ENCODE peak calls at places on chromosomes 11 and 22, in four cellular contexts. One of them, this sample, is unnamed.
A peak's percentile ranks its signal among the peaks of the same experiment; 100 is the strongest.

GRCh38 chr11:87358461-87358860 is 320.7 kb downstream of the TMEM135 start:
- DNase-seq in HCT116: no peak
- DNase-seq in A549: no peak
- DNase-seq in ovary: no peak
- DNase-seq in this sample: no peak

GRCh38 chr22:39942433-39943213 is 17.6 kb upstream of the TMA7B start:
- DNase-seq in HCT116: no peak
- DNase-seq in A549: no peak
- DNase-seq in ovary: no peak
- DNase-seq in this sample: no peak

GRCh38 chr11:99370557-99371200 is 349.9 kb downstream of the CNTN5 start:
- DNase-seq in HCT116: no peak
- DNase-seq in A549: no peak
- DNase-seq in ovary: no peak
- DNase-seq in this sample: peak; percentile 2

GRCh38 chr11:122198291-122198983 is 82.4 kb upstream of the BLID start:
- DNase-seq in HCT116: no peak
- DNase-seq in A549: no peak
- DNase-seq in ovary: no peak
- DNase-seq in this sample: no peak

GRCh38 chr22:19824197-19825015 is 30.3 kb downstream of the GNB1L start:
- DNase-seq in HCT116: no peak
- DNase-seq in A549: no peak
- DNase-seq in ovary: no peak
- DNase-seq in this sample: no peak

GRCh38 chr11:34826384-34826726 is 89.8 kb downstream of the APIP start:
- DNase-seq in HCT116: no peak
- DNase-seq in A549: no peak
- DNase-seq in ovary: no peak
- DNase-seq in this sample: no peak

GRCh38 chr22:46011627-46012181 is 34.7 kb upstream of the WNT7B start:
- DNase-seq in HCT116: no peak
- DNase-seq in A549: no peak
- DNase-seq in ovary: no peak
- DNase-seq in this sample: no peak

GRCh38 chr11:120184371-120184945 is 26.4 kb upstream of the OAF start:
- DNase-seq in HCT116: no peak
- DNase-seq in A549: no peak
- DNase-seq in ovary: peak; percentile 66
- DNase-seq in this sample: no peak

GRCh38 chr11:115657586-115657985 is 153.4 kb upstream of the CADM1 start:
- DNase-seq in HCT116: no peak
- DNase-seq in A549: no peak
- DNase-seq in ovary: no peak
- DNase-seq in this sample: no peak

GRCh38 chr11:85742873-85743275 is 56.9 kb upstream of the CCDC89 start:
- DNase-seq in HCT116: no peak
- DNase-seq in A549: no peak
- DNase-seq in ovary: no peak
- DNase-seq in this sample: no peak

GRCh38 chr22:40263191-40263590 is 83.1 kb upstream of the ADSL start:
- DNase-seq in HCT116: no peak
- DNase-seq in A549: no peak
- DNase-seq in ovary: no peak
- DNase-seq in this sample: no peak

GRCh38 chr11:72742522-72743320 is 9.5 kb downstream of the ARAP1 start:
- DNase-seq in HCT116: no peak
- DNase-seq in A549: no peak
- DNase-seq in ovary: no peak
- DNase-seq in this sample: no peak

GRCh38 chr11:72741849-72742521 is 10.2 kb downstream of the ARAP1 start:
- DNase-seq in HCT116: no peak
- DNase-seq in A549: no peak
- DNase-seq in ovary: no peak
- DNase-seq in this sample: no peak

GRCh38 chr11:72740060-72740424 is 12.2 kb downstream of the ARAP1 start:
- DNase-seq in HCT116: no peak
- DNase-seq in A549: no peak
- DNase-seq in ovary: no peak
- DNase-seq in this sample: no peak

GRCh38 chr11:72740562-72741428 is 11.4 kb downstream of the ARAP1 start:
- DNase-seq in HCT116: no peak
- DNase-seq in A549: no peak
- DNase-seq in ovary: no peak
- DNase-seq in this sample: no peak

GRCh38 chr11:72741429-72741833 is 10.8 kb downstream of the ARAP1 start:
- DNase-seq in HCT116: no peak
- DNase-seq in A549: no peak
- DNase-seq in ovary: no peak
- DNase-seq in this sample: no peak
- TF ChIP-seq POLR2A in HCT116: no peak
- TF ChIP-seq POLR2A in A549: no peak
- TF ChIP-seq POLR2A in ovary: no peak
- TF ChIP-seq POLR2A in this sample: no peak

GRCh38 chr11:93740802-93741093 is 547 bp downstream of the TAF1D start:
- DNase-seq in HCT116: no peak
- DNase-seq in A549: peak; percentile 35
- DNase-seq in ovary: peak; percentile 64
- DNase-seq in this sample: no peak

GRCh38 chr11:93741882-93742226 is 382 bp downstream of the C11orf54 start:
- DNase-seq in HCT116: no peak
- DNase-seq in A549: peak; percentile 71
- DNase-seq in ovary: no peak
- DNase-seq in this sample: peak; percentile 19

GRCh38 chr11:93740031-93740801 is 1.1 kb downstream of the TAF1D start:
- DNase-seq in HCT116: no peak
- DNase-seq in A549: no peak
- DNase-seq in ovary: peak; percentile 30
- DNase-seq in this sample: peak; percentile 5

GRCh38 chr11:93743316-93743715 is 1.8 kb downstream of the C11orf54 start:
- DNase-seq in HCT116: no peak
- DNase-seq in A549: no peak
- DNase-seq in ovary: peak; percentile 36
- DNase-seq in this sample: no peak

DNA sequence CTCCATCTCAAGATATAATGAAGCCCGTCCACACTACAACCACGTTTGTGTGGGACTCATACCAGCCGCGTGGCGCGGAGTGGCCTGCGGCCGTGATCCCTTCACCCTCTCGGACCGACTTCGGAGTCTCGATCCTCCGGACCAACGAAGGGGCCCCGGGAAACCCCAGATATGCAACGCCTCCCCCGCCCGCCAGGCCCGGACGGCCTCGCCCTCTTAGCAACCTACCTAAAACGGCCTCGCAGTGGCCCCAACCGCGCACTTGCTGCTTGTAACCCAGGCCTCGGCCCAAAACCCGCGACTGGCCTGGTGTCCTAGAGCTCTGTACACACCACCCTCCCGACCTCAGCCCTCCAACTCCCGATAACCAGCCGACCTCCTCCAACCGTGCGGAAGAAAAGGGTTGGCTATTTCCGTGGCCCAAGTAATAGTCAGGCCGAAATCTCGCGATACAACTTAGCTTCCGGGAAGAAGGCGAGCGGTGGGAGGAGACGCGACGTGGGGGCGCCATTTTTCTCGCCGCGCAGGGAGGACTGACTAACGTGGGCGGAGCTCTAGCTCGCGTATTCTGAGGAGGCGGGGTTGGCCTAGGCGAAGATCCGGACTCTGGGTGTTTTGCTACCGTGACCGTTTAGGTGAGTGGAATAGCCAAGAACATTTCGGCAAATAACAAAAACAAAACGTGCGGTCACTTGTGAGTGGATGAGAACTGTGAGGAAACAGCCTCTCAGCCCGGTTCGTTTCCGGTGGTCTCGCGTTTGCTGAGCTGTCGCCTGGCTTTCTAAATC is at the start of the genes C11orf54 and TAF1D:
- DNase-seq in HCT116: peak; percentile 93
- DNase-seq in A549: peak; percentile 75
- DNase-seq in ovary: peak; percentile 97
- DNase-seq in this sample: peak; percentile 51
- TF ChIP-seq POLR2A in HCT116: peak; percentile 94
- TF ChIP-seq POLR2A in A549: peak; percentile 89
- TF ChIP-seq POLR2A in ovary: peak; percentile 72
- TF ChIP-seq POLR2A in this sample: peak; percentile 85

GRCh38 chr11:48020092-48020755 is 39.9 kb downstream of the PTPRJ start:
- DNase-seq in HCT116: no peak
- DNase-seq in A549: no peak
- DNase-seq in ovary: no peak
- DNase-seq in this sample: no peak

GRCh38 chr11:48019597-48019996 is 39.2 kb downstream of the PTPRJ start:
- DNase-seq in HCT116: no peak
- DNase-seq in A549: no peak
- DNase-seq in ovary: no peak
- DNase-seq in this sample: no peak

GRCh38 chr11:48025293-48025982 is 45.1 kb downstream of the PTPRJ start:
- DNase-seq in HCT116: no peak
- DNase-seq in A549: no peak
- DNase-seq in ovary: no peak
- DNase-seq in this sample: no peak

GRCh38 chr11:48024635-48025071 is 44.3 kb downstream of the PTPRJ start:
- DNase-seq in HCT116: no peak
- DNase-seq in A549: no peak
- DNase-seq in ovary: no peak
- DNase-seq in this sample: no peak

DNA sequence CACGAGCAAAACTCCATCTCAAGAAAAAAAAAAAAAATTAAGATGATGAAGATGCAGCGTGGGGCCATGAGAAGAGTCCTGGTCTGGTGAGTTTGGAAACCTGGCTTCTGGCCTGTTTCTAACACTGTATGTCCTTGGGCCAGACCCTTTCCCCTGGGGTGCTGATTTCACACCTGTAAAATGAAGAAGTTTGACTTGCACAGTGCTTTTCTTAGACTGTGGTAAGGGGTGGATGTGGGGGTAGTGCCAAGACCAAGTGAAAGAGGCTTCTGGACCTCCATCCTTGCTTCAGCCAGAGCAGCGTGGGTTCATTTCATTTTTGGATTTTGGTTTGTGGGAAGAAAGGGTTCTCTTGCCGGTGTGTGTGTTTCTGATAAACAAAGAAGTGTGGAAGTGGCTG is 42.1 kb downstream of the PTPRJ start:
- DNase-seq in HCT116: no peak
- DNase-seq in A549: no peak
- DNase-seq in ovary: no peak
- DNase-seq in this sample: no peak
- TF ChIP-seq POLR2A in HCT116: no peak
- TF ChIP-seq POLR2A in A549: no peak
- TF ChIP-seq POLR2A in ovary: no peak
- TF ChIP-seq POLR2A in this sample: no peak

GRCh38 chr11:73308963-73309960 is 1.2 kb downstream of the ARHGEF17 start:
- DNase-seq in HCT116: peak; percentile 55
- DNase-seq in A549: peak; percentile 84
- DNase-seq in ovary: peak; percentile 86
- DNase-seq in this sample: peak; percentile 93
- TF ChIP-seq POLR2A in HCT116: no peak
- TF ChIP-seq POLR2A in A549: no peak
- TF ChIP-seq POLR2A in ovary: peak; percentile 63
- TF ChIP-seq POLR2A in this sample: peak; percentile 66

GRCh38 chr11:2951235-2952110 is 22.3 kb upstream of the PHLDA2 start:
- DNase-seq in HCT116: no peak
- DNase-seq in A549: no peak
- DNase-seq in ovary: no peak
- DNase-seq in this sample: peak; percentile 45
- TF ChIP-seq POLR2A in HCT116: no peak
- TF ChIP-seq POLR2A in A549: no peak
- TF ChIP-seq POLR2A in ovary: no peak
- TF ChIP-seq POLR2A in this sample: no peak

DNA sequence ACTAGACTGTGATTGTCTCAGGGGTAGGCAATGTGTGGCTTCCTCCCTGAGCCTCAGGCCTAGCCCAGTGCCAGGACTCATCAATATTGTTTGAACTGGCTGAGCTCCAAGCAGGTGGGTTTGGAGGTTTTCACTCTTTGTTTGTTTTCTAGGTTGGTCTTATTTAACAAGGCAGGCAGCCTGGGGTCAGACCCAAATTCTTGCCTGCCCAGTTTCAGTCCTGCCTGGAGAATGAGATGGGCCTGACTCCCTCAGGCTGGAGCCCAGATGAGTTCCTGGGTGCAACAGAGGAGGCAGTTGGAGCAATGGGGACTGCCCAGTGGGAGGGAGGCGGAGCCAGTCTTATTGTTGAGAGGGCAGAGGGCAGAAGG is 28.3 kb upstream of the TP53I11 start:
- DNase-seq in HCT116: no peak
- DNase-seq in A549: peak; percentile 63
- DNase-seq in ovary: no peak
- DNase-seq in this sample: no peak
- TF ChIP-seq POLR2A in HCT116: no peak
- TF ChIP-seq POLR2A in A549: no peak
- TF ChIP-seq POLR2A in ovary: no peak
- TF ChIP-seq POLR2A in this sample: no peak

This sample was measured in H54.